ENCODE peak calls at places on chromosomes 1 and 21, in four cellular contexts. C is hepatocyte; E is stimulated activated CD4-positive, alpha-beta T cell treated with anti-CD3 and anti-CD28 coated beads, Interleukin-15, amount 100 ng/mL, for 1 hour; X is amniotic epithelial cell. H is an unnamed sample.

GRCh38 chr1:9179450-9179849 is 50.5 kb upstream of the GPR157 start:
- DNase-seq in X (no peak), C (no peak), E (no peak), H (no peak)

GRCh38 chr1:228279011-228279721 is 71.3 kb downstream of the OBSCN start:
- DNase-seq in E (no peak), X (no peak), C (no peak), H (no peak)

GRCh38 chr1:105830614-105831146 is 1225.8 kb upstream of the PRMT6 start:
- DNase-seq in C (no peak), X (no peak), E (no peak), H (no peak)

GRCh38 chr1:46569909-46570725 is 18.7 kb upstream of the KNCN start:
- DNase-seq in X (peak), C (no peak), E (no peak), H (no peak)

GRCh38 chr1:169914534-169914933 is 20.8 kb upstream of the SCYL3 start:
- DNase-seq in E (no peak), C (no peak), X (peak), H (no peak)

GRCh38 chr1:227428803-227429202 is 110.5 kb upstream of the CDC42BPA start:
- DNase-seq in C (peak), E (no peak), X (peak), H (peak)

GRCh38 chr1:224670506-224670905 is 54.4 kb downstream of the CNIH3 start:
- DNase-seq in E (no peak), X (no peak), C (no peak), H (no peak)

GRCh38 chr1:238115852-238116251 is 225.1 kb upstream of the ZP4 start:
- DNase-seq in X (no peak), C (no peak), E (no peak), H (no peak)

GRCh38 chr1:226308166-226308722 is 720 bp downstream of the LIN9 start:
- DNase-seq in E (no peak), C (no peak), X (no peak), H (no peak)

GRCh38 chr1:1212780-1213152 is 1.2 kb downstream of the TNFRSF4 start:
- DNase-seq in E (no peak), X (no peak), C (no peak), H (no peak)

GRCh38 chr1:151494741-151495281 is 16.4 kb upstream of the CGN start:
- DNase-seq in E (no peak), C (peak), X (peak), H (peak)

GRCh38 chr21:45371649-45372048 is 33.3 kb upstream of the COL18A1 start:
- DNase-seq in C (no peak), X (peak), E (no peak), H (no peak)

GRCh38 chr1:175376194-175376593 is 183.6 kb upstream of the KIAA0040 start:
- DNase-seq in X (no peak), C (peak), E (no peak), H (no peak)

GRCh38 chr1:179287456-179287855 is 6.1 kb upstream of the SOAT1 start:
- DNase-seq in X (peak), C (no peak), E (no peak), H (peak)

GRCh38 chr1:89166705-89167104 is 9.1 kb downstream of the GBP7 start:
- DNase-seq in X (no peak), E (no peak), C (no peak), H (no peak)

GRCh38 chr1:210250665-210250997 is 18.0 kb downstream of the SERTAD4 start:
- DNase-seq in C (peak), E (no peak), X (no peak), H (no peak)

GRCh38 chr1:38891753-38892152 is 10.4 kb upstream of the GJA9 start:
- DNase-seq in E (no peak), C (no peak), X (peak), H (no peak)

GRCh38 chr21:45078877-45079281 is 4.5 kb downstream of the ADARB1 start:
- DNase-seq in X (peak), C (no peak), E (no peak), H (no peak)

GRCh38 chr1:212074313-212074712 is 38.8 kb downstream of the DTL start:
- DNase-seq in C (no peak), E (no peak), X (no peak), H (no peak)

GRCh38 chr1:197200468-197200899 is 54.0 kb upstream of the ASPM start:
- DNase-seq in E (no peak), X (peak), C (peak), H (no peak)

GRCh38 chr1:72643142-72643541 is 360.8 kb upstream of the NEGR1 start:
- DNase-seq in X (no peak), C (no peak), E (no peak), H (no peak)

GRCh38 chr21:45292399-45293213 is 4.9 kb upstream of the POFUT2 start:
- DNase-seq in E (peak), X (peak), C (peak), H (peak)

GRCh38 chr1:38175062-38175461 is 128.5 kb upstream of the POU3F1 start:
- DNase-seq in X (no peak), C (no peak), E (no peak), H (no peak)

GRCh38 chr1:17471393-17471792 is 31.9 kb upstream of the RCC2 start:
- DNase-seq in E (no peak), C (no peak), X (no peak), H (no peak)

GRCh38 chr1:6624712-6625578 is at the start of gene THAP3:
- DNase-seq in E (peak), X (peak), C (peak), H (peak)